ENCODE peak calls at places on chromosomes 2 and 18, in five cellular contexts. T is suprapubic skin, Q is upper lobe of left lung, C is A673, K is heart right ventricle. Y is an unnamed sample.

GRCh38 chr2:157302492-157303099 is 23.0 kb downstream of the ERMN start:
- DNase-seq in Q (peak; percentile 36), T (no peak), C (peak; percentile 70), K (peak; percentile 8), Y (peak; percentile 12)

GRCh38 chr18:8952174-8952573 is 150.3 kb upstream of the NDUFV2 start:
- DNase-seq in C (no peak), Q (no peak), T (no peak), K (no peak), Y (no peak)

GRCh38 chr2:45004569-45005181 is 4.6 kb downstream of the SIX2 start:
- DNase-seq in K (no peak), C (no peak), T (no peak), Q (no peak), Y (no peak)

GRCh38 chr2:28663359-28663758 is 88.3 kb upstream of the PPP1CB start:
- DNase-seq in K (no peak), T (no peak), C (no peak), Q (no peak), Y (no peak)

GRCh38 chr2:119059287-119059686 is 99.3 kb downstream of the C1QL2 start:
- DNase-seq in Q (no peak), T (no peak), C (no peak), K (no peak), Y (no peak)

GRCh38 chr2:222655406-222655747 is 515 bp downstream of the FARSB start:
- DNase-seq in K (no peak), C (peak; percentile 54), T (no peak), Q (no peak), Y (no peak)

GRCh38 chr2:88283886-88284511 is 113.9 kb downstream of the THNSL2 start:
- DNase-seq in K (no peak), C (no peak), Q (no peak), T (no peak), Y (no peak)

GRCh38 chr2:196939381-196939780 is 12.9 kb upstream of the PGAP1 start:
- DNase-seq in T (no peak), Q (no peak), C (peak; percentile 25), K (no peak), Y (no peak)

GRCh38 chr18:64678048-64678447 is 529.2 kb upstream of the LINC00305 start:
- DNase-seq in Q (no peak), C (no peak), T (no peak), K (no peak), Y (no peak)

GRCh38 chr2:186927185-186927866 is 78.4 kb upstream of the ZSWIM2 start:
- DNase-seq in Q (no peak), C (no peak), T (no peak), K (no peak), Y (no peak)
- H3K4me3 ChIP-seq in Q (no peak overlapping the region), C (no peak overlapping the region), T (no peak overlapping the region), K (no peak overlapping the region), Y (no peak overlapping the region)

GRCh38 chr2:46967990-46968647 is 52.5 kb upstream of the MCFD2 start:
- DNase-seq in T (peak; percentile 93), K (peak; percentile 56), C (peak; percentile 57), Q (peak; percentile 90), Y (no peak)
- H3K4me1 ChIP-seq in T (peaks cover 78% of the 10 kb centered on the region), K (peaks cover 18% of the 10 kb centered on the region), C (peaks cover 7% of the 10 kb centered on the region), Q (peaks cover 46% of the 10 kb centered on the region), Y (no peaks in the 10 kb centered on the region)

DNA sequence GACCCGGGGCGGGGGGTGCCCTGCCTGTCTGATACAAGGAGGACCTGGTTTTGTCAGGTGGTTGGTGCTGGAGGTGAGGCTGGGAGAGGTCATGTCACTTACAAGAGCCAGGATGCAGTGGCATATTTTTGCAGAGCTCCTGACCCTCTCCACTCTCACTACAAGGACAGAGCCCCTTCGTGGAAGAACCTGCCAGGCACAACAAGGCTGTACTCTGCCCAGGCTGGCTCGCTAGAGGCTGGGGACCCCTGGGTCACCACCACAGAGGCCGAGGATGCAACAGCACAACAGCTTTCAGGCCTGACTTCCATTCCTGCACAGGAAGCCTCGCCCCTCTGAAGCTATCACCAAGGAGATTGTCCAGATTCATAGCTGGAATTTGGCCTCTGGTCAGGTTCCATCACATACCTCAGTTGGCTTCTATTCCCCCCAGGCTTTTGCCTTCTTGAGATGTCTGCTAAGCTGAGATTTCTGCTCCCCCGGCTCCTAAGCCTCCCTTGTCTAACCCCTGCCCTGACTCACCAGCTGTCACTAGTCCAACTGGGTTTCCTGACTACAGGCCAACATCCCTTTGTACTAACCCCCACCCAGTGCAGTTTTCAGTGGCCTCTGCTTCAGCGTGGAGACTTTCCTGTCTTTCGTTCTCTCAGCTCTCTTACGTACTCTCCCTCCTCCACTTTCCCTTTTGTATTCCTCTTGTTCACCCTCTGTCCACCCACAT is 132.5 kb upstream of the EPAS1 start:
- DNase-seq in Q (peak; percentile 39), T (peak; percentile 82), K (peak; percentile 89), C (no peak), Y (no peak)
- H3K27ac ChIP-seq in Q (peak overlapping the region; percentile 78), T (no peak overlapping the region), K (peak overlapping the region; percentile 75), C (no peak overlapping the region), Y (no peak overlapping the region)

DNA sequence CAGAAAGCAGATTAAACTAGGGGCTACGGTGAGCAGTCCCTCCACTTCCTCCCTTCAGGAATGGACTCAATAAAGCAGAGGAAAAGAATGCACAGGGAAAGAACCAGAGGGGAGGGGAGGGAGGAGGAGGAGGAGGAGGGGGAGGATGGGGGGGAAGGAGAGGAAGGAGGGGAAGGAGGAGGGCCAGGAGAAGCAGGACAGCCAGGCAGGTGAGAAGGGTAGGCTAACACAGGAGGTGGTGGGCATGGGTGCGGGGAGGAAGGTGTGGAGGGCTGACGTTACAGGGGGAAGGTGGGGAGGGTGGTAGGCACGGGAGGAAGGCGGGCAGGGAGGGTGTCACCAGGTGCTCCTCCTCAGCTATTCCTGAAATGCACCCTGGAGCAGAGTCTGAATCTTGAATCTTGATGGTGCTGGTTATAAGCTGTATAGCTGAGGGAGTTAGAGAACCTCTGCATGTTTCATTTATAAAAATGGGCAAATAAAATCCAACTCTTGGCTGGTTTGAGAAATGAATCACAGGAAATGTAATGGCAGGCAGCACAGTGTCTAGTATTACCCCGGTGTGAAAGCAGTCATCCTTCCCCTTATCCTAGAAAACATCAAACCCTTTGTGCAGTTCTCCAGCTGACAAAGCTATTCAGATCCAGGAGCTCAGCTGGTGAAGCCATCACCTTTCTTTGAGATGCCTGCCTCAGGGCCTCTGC is 3.4 kb downstream of the TMEM18 start:
- DNase-seq in T (no peak), Q (no peak), C (no peak), K (no peak), Y (no peak)
- H3K4me3 ChIP-seq in T (no peak overlapping the region), Q (no peak overlapping the region), C (no peak overlapping the region), K (no peak overlapping the region), Y (no peak overlapping the region)

GRCh38 chr2:46829240-46829970 is 86.2 kb downstream of the MCFD2 start:
- DNase-seq in K (no peak), C (peak; percentile 21), Q (no peak), T (no peak), Y (no peak)

GRCh38 chr2:46828039-46828438 is 87.6 kb downstream of the MCFD2 start:
- DNase-seq in Q (no peak), C (no peak), T (no peak), K (no peak), Y (no peak)

GRCh38 chr2:46827274-46827930 is 88.2 kb downstream of the MCFD2 start:
- DNase-seq in K (no peak), Q (no peak), T (no peak), C (no peak), Y (no peak)

GRCh38 chr2:46826898-46827245 is 88.7 kb downstream of the MCFD2 start:
- DNase-seq in C (no peak), K (no peak), T (peak; percentile 58), Q (no peak), Y (no peak)

GRCh38 chr2:46828491-46829239 is 86.9 kb downstream of the MCFD2 start:
- DNase-seq in K (no peak), T (no peak), Q (no peak), C (no peak), Y (no peak)
- H3K4me1 ChIP-seq in K (no peaks in the 10 kb centered on the region), T (no peaks in the 10 kb centered on the region), Q (no peaks in the 10 kb centered on the region), C (no peaks in the 10 kb centered on the region), Y (no peaks in the 10 kb centered on the region)

GRCh38 chr2:239983004-239983778 is 42.0 kb downstream of the NDUFA10 start:
- DNase-seq in K (no peak), Q (no peak), C (no peak), T (no peak), Y (no peak)
- H3K27ac ChIP-seq in K (no peak overlapping the region), Q (no peak overlapping the region), C (no peak overlapping the region), T (no peak overlapping the region), Y (no peak overlapping the region)

DNA sequence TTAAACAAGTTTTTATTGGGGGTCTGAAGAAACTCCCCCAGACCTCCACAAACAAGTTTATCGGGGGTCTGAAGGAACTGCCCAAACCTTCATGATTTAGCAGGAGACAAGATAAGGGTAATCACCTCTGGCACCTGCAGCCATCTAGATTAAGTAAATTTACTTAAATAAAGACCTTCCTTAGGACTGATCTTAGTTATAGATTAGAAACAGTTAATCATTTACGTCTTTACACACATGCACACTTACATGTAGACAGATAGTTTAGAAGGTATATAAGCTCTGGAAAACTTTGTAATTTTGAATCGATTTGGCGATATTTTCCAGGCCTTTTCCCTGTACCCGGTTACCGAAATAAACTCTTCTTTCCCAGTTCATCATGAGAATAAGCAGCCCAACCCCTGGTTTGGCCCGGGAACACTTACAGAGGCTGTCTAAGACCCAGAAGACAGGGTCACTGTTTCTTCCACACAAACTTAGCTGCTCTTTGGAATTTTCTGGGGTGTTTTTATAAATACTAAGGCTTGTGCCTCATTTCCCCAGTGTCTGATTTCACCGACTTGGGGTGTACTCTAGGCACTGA is 585 bp upstream of the SKA1 start:
- DNase-seq in K (no peak), Q (no peak), T (no peak), C (no peak), Y (no peak)
- H3K4me3 ChIP-seq in K (peak overlapping the region; percentile 70), Q (no peak overlapping the region), T (peak overlapping the region; percentile 63), C (peak overlapping the region; percentile 65), Y (peak overlapping the region; percentile 68)

Y was measured in CD8-positive, alpha-beta T cell.